ENCODE peak calls at places on chromosomes 13 and 19, in eight cellular contexts. Q is ovary, O is A549, H is stomach, D is sigmoid colon, N is suprapubic skin, V is H1, X is SK-N-SH. U is an unnamed sample.

GRCh38 chr13:105937451-105937850 is 598.0 kb downstream of the EFNB2 start:
- DNase-seq in Q (no peak), V (no peak), H (no peak), D (no peak), O (no peak), X (peak; percentile 50), N (no peak), U (no peak)

GRCh38 chr19:40033989-40034560 is 22.0 kb downstream of the ZNF780B start:
- DNase-seq in V (no peak), N (no peak), X (no peak), O (no peak), H (no peak), Q (no peak), D (no peak), U (no peak)

GRCh38 chr13:97826421-97826965 is 127.0 kb upstream of the IPO5 start:
- DNase-seq in H (no peak), Q (no peak), N (no peak), O (no peak), D (no peak), V (no peak), X (no peak), U (no peak)

GRCh38 chr19:49691243-49692101 is 556 bp downstream of the CPT1C start:
- DNase-seq in X (peak; percentile 91), D (no peak), N (peak; percentile 79), H (no peak), V (no peak), Q (peak; percentile 70), O (no peak), U (no peak)

GRCh38 chr13:113209336-113209879 is at the start of gene CUL4A:
- DNase-seq in D (peak; percentile 88), H (peak; percentile 83), O (peak; percentile 38), N (no peak), V (no peak), X (peak; percentile 90), Q (peak; percentile 83), U (peak; percentile 66)

GRCh38 chr13:95296326-95296939 is 4.8 kb downstream of the ABCC4 start:
- DNase-seq in H (peak; percentile 72), D (no peak), Q (no peak), O (peak; percentile 49), N (no peak), X (peak; percentile 82), V (no peak), U (no peak)

GRCh38 chr13:82772802-82773201 is 1109.5 kb downstream of the SLITRK1 start:
- DNase-seq in H (no peak), X (no peak), D (no peak), Q (no peak), V (no peak), O (no peak), N (no peak), U (no peak)

GRCh38 chr13:75770164-75771145 is 134.3 kb downstream of the LMO7 start:
- DNase-seq in D (no peak), N (no peak), H (no peak), Q (no peak), V (no peak), X (no peak), O (no peak), U (no peak)

GRCh38 chr19:46387713-46388130 is 25.6 kb downstream of the CCDC8 start:
- DNase-seq in N (no peak), X (no peak), O (no peak), H (no peak), Q (no peak), V (no peak), D (peak; percentile 50), U (no peak)

GRCh38 chr13:40059540-40060232 is 404.2 kb downstream of the COG6 start:
- DNase-seq in Q (no peak), N (no peak), X (no peak), H (no peak), V (no peak), O (no peak), D (no peak), U (no peak)

GRCh38 chr19:45160870-45161714 is at the start of gene NKPD1:
- DNase-seq in X (no peak), N (no peak), H (peak; percentile 82), D (no peak), O (no peak), V (no peak), Q (no peak), U (no peak)

GRCh38 chr13:51895906-51896888 is 34.4 kb downstream of the CCDC70 start:
- DNase-seq in Q (no peak), D (no peak), H (peak; percentile 67), V (peak; percentile 51), X (peak; percentile 62), O (peak; percentile 41), N (peak; percentile 65), U (no peak)

GRCh38 chr19:54422136-54422535 is 6.9 kb downstream of the TTYH1 start:
- DNase-seq in Q (no peak), V (no peak), X (no peak), D (no peak), O (no peak), H (no peak), N (no peak), U (no peak)

GRCh38 chr13:97179501-97179900 is 42.6 kb upstream of the MBNL2 start:
- DNase-seq in O (no peak), V (no peak), X (no peak), N (no peak), Q (no peak), H (no peak), D (no peak), U (no peak)

GRCh38 chr13:33073338-33073737 is 57.1 kb downstream of the KL start:
- DNase-seq in X (no peak), O (no peak), V (no peak), N (no peak), D (no peak), Q (no peak), H (no peak), U (no peak)

GRCh38 chr13:42859760-42860159 is 78.4 kb downstream of the FAM216B start:
- DNase-seq in X (no peak), N (no peak), Q (no peak), V (no peak), D (no peak), H (no peak), O (no peak), U (no peak)

GRCh38 chr13:53138369-53139036 is 109.9 kb downstream of the OLFM4 start:
- DNase-seq in H (no peak), N (peak; percentile 77), X (no peak), Q (no peak), O (no peak), D (peak; percentile 79), V (no peak), U (peak; percentile 67)

GRCh38 chr13:28339419-28339818 is 155.5 kb downstream of the FLT1 start:
- DNase-seq in V (no peak), X (no peak), D (no peak), Q (no peak), N (no peak), H (no peak), O (no peak), U (no peak)

GRCh38 chr19:10718205-10719196 is 622 bp downstream of the DNM2 start:
- DNase-seq in O (no peak), X (peak; percentile 70), D (no peak), N (peak; percentile 82), V (no peak), H (peak; percentile 51), Q (peak; percentile 51), U (no peak)

GRCh38 chr13:35684432-35684831 is 207.9 kb upstream of the MAB21L1 start:
- DNase-seq in N (no peak), D (no peak), V (no peak), X (no peak), H (no peak), O (no peak), Q (no peak), U (no peak)

GRCh38 chr13:39034085-39034484 is 3.8 kb downstream of the PROSER1 start:
- DNase-seq in N (no peak), V (no peak), H (no peak), D (no peak), Q (no peak), X (no peak), O (no peak), U (no peak)
- H3K4me3 ChIP-seq in N (no peak overlapping the region), V (no peak overlapping the region), H (no peak overlapping the region), D (no peak overlapping the region), Q (no peak overlapping the region), X (no peak overlapping the region), O (no peak overlapping the region), U (no peak overlapping the region)

GRCh38 chr13:77580748-77581147 is 45.2 kb downstream of the SCEL start:
- DNase-seq in X (no peak), N (no peak), D (no peak), O (no peak), H (no peak), V (no peak), Q (no peak), U (no peak)

GRCh38 chr13:77579971-77580370 is 44.5 kb downstream of the SCEL start:
- DNase-seq in V (no peak), D (no peak), X (no peak), N (no peak), Q (no peak), O (no peak), H (no peak), U (no peak)

GRCh38 chr13:77583551-77583950 is 48.0 kb downstream of the SCEL start:
- DNase-seq in Q (no peak), H (no peak), O (no peak), X (no peak), V (no peak), N (no peak), D (no peak), U (no peak)

GRCh38 chr13:77584111-77584510 is 48.6 kb downstream of the SCEL start:
- DNase-seq in D (no peak), O (no peak), V (no peak), H (no peak), X (no peak), Q (no peak), N (peak; percentile 80), U (no peak)
- TF ChIP-seq EP300 in D (no peak), O (no peak), V (no peak), H (no peak), X (no peak), Q (no peak), N (no peak), U (no peak)

GRCh38 chr19:35938282-35939224 is 2.4 kb downstream of the LRFN3 start:
- DNase-seq in X (no peak), D (no peak), O (no peak), N (no peak), H (no peak), Q (no peak), V (no peak), U (no peak)

GRCh38 chr19:35936738-35937268 is 629 bp downstream of the LRFN3 start:
- DNase-seq in X (no peak), Q (no peak), N (no peak), D (no peak), V (no peak), H (no peak), O (no peak), U (no peak)

GRCh38 chr19:35939307-35940077 is 3.3 kb downstream of the LRFN3 start:
- DNase-seq in O (no peak), N (no peak), Q (no peak), D (no peak), V (no peak), X (no peak), H (no peak), U (no peak)

GRCh38 chr19:35935911-35936737 is at the start of gene LRFN3:
- DNase-seq in N (no peak), V (no peak), Q (peak; percentile 76), D (peak; percentile 87), X (peak; percentile 94), H (peak; percentile 81), O (peak; percentile 94), U (peak; percentile 38)

GRCh38 chr19:35937345-35938281 is 1.4 kb downstream of the LRFN3 start:
- DNase-seq in H (no peak), N (no peak), V (no peak), O (no peak), Q (no peak), D (no peak), X (no peak), U (no peak)
- H3K4me3 ChIP-seq in H (peak overlapping the region; percentile 83), N (peak overlapping the region; percentile 73), V (peak overlapping the region; percentile 67), O (peak overlapping the region; percentile 66), Q (peak overlapping the region; percentile 60), D (peak overlapping the region; percentile 92), X (peak overlapping the region; percentile 100), U (peak overlapping the region; percentile 85)

GRCh38 chr19:32646556-32646955 is 28.4 kb downstream of the ANKRD27 start:
- DNase-seq in N (no peak), X (no peak), H (no peak), V (no peak), D (no peak), Q (no peak), O (no peak), U (no peak)
- TF ChIP-seq EP300 in N (no peak), X (no peak), H (no peak), V (no peak), D (no peak), Q (no peak), O (no peak), U (no peak)